ENCODE peak calls at places on chromosomes 5 and 9, in five cellular contexts. T is HTR-8/SVneo; M is EL; F is NCI-H226; X is naive thymus-derived CD8-positive, alpha-beta T cell. H is an unnamed sample.

GRCh38 chr5:151449288-151449687 is 1.9 kb downstream of the SLC36A1 start:
- DNase-seq in X (no peak), F (no peak), M (no peak), T (no peak), H (no peak)

GRCh38 chr5:176846335-176847140 is 36.2 kb downstream of the UNC5A start:
- DNase-seq in F (no peak), T (no peak), M (peak), X (no peak), H (no peak)

GRCh38 chr5:147040856-147041255 is 162.3 kb upstream of the PPP2R2B start:
- DNase-seq in T (no peak), M (no peak), X (no peak), F (no peak), H (no peak)

GRCh38 chr5:125274938-125275759 is 528.7 kb upstream of the ZNF608 start:
- DNase-seq in M (peak), X (no peak), T (no peak), F (no peak), H (no peak)

GRCh38 chr9:86679979-86680378 is 267.3 kb downstream of the GAS1 start:
- DNase-seq in F (no peak), X (no peak), M (no peak), T (no peak), H (no peak)

GRCh38 chr9:110180386-110180712 is 27.6 kb downstream of the C9orf152 start:
- DNase-seq in T (no peak), F (no peak), M (no peak), X (no peak), H (no peak)

GRCh38 chr9:2320126-2320525 is 301.5 kb upstream of the VLDLR start:
- DNase-seq in M (peak), F (no peak), T (no peak), X (no peak), H (peak)

GRCh38 chr9:97176206-97176605 is 131.3 kb upstream of the CCDC180 start:
- DNase-seq in T (no peak), M (no peak), F (no peak), X (no peak), H (no peak)

GRCh38 chr5:145479862-145480261 is 355.3 kb downstream of the PRELID2 start:
- DNase-seq in X (no peak), F (no peak), T (no peak), M (peak), H (no peak)

GRCh38 chr5:107661650-107662044 is 9.1 kb downstream of the EFNA5 start:
- DNase-seq in F (no peak), T (no peak), X (no peak), M (no peak), H (no peak)

GRCh38 chr5:135462304-135462703 is 10.2 kb upstream of the TIFAB start:
- DNase-seq in X (peak), M (peak), T (peak), F (no peak), H (peak)

GRCh38 chr9:136345281-136346156 is 18.0 kb downstream of the DNLZ start:
- DNase-seq in M (peak), X (no peak), F (no peak), T (no peak), H (peak)

GRCh38 chr5:123091988-123092583 is 3.0 kb downstream of the PRDM6 start:
- DNase-seq in F (no peak), T (no peak), X (no peak), M (no peak), H (no peak)

GRCh38 chr9:93061791-93062299 is 3.3 kb downstream of the SUSD3 start:
- DNase-seq in M (no peak), X (no peak), T (no peak), F (no peak), H (peak)

GRCh38 chr9:91898451-91899433 is 51.3 kb downstream of the ROR2 start:
- DNase-seq in T (peak), X (no peak), M (no peak), F (no peak), H (peak)

GRCh38 chr9:129145841-129146292 is 32.2 kb downstream of the IER5L start:
- DNase-seq in M (peak), X (no peak), F (peak), T (peak), H (no peak)

GRCh38 chr9:96022445-96023031 is 147.0 kb downstream of the ERCC6L2 start:
- DNase-seq in F (no peak), X (no peak), T (no peak), M (no peak), H (no peak)

GRCh38 chr5:59487838-59488729 is 405.4 kb downstream of the PDE4D start:
- DNase-seq in T (no peak), F (no peak), X (no peak), M (no peak), H (peak)

GRCh38 chr5:53019320-53019719 is 30.2 kb downstream of the ITGA2 start:
- DNase-seq in T (peak), M (peak), X (no peak), F (peak), H (peak)

GRCh38 chr5:116388564-116389258 is 185.9 kb downstream of the SEMA6A start:
- DNase-seq in M (no peak), F (no peak), X (no peak), T (no peak), H (no peak)

GRCh38 chr9:69572611-69573010 is 99.6 kb downstream of the APBA1 start:
- DNase-seq in T (no peak), X (no peak), M (peak), F (peak), H (no peak)

GRCh38 chr9:111810908-111811307 is 16.2 kb upstream of the SHOC1 start:
- DNase-seq in T (no peak), M (no peak), X (no peak), F (no peak), H (no peak)

H was measured in trophoblast cell.